ENCODE peak calls at places on chromosomes 11 and 22, in nine cellular contexts. One of them, this sample, is unnamed.

GRCh38 chr11:48164836-48165235 is 51.8 kb upstream of the OR4B1 start:
- DNase-seq in DMS79: no peak
- DNase-seq in left colon: no peak
- DNase-seq in thoracic aorta: no peak
- DNase-seq in activated T-helper 1 cell treated with anti-CD3 and anti-CD28 coated beads, Interleukin-2, amount 50 U/mL, for 16 hours: no peak
- DNase-seq in GM19239: no peak
- DNase-seq in AML-193: no peak
- DNase-seq in naive thymus-derived CD8-positive, alpha-beta T cell: no peak
- DNase-seq in H7: no peak
- DNase-seq in this sample: no peak

GRCh38 chr22:36081023-36081431 is 52.4 kb upstream of the RBFOX2 start:
- DNase-seq in H7: no peak
- DNase-seq in GM19239: no peak
- DNase-seq in left colon: no peak
- DNase-seq in DMS79: no peak
- DNase-seq in naive thymus-derived CD8-positive, alpha-beta T cell: no peak
- DNase-seq in thoracic aorta: no peak
- DNase-seq in AML-193: no peak
- DNase-seq in activated T-helper 1 cell treated with anti-CD3 and anti-CD28 coated beads, Interleukin-2, amount 50 U/mL, for 16 hours: no peak
- DNase-seq in this sample: peak; percentile 25

GRCh38 chr11:117212697-117213355 is 13.7 kb downstream of the TAGLN start:
- DNase-seq in DMS79: no peak
- DNase-seq in naive thymus-derived CD8-positive, alpha-beta T cell: no peak
- DNase-seq in thoracic aorta: no peak
- DNase-seq in H7: no peak
- DNase-seq in activated T-helper 1 cell treated with anti-CD3 and anti-CD28 coated beads, Interleukin-2, amount 50 U/mL, for 16 hours: no peak
- DNase-seq in AML-193: no peak
- DNase-seq in left colon: no peak
- DNase-seq in GM19239: no peak
- DNase-seq in this sample: no peak

GRCh38 chr11:64772318-64773018 is 5.9 kb downstream of the SF1 start:
- DNase-seq in DMS79: no peak
- DNase-seq in left colon: no peak
- DNase-seq in AML-193: peak; percentile 55
- DNase-seq in thoracic aorta: no peak
- DNase-seq in GM19239: no peak
- DNase-seq in H7: no peak
- DNase-seq in naive thymus-derived CD8-positive, alpha-beta T cell: no peak
- DNase-seq in activated T-helper 1 cell treated with anti-CD3 and anti-CD28 coated beads, Interleukin-2, amount 50 U/mL, for 16 hours: no peak
- DNase-seq in this sample: no peak

GRCh38 chr11:20000393-20001134 is 159.7 kb downstream of the DBX1 start:
- DNase-seq in GM19239: no peak
- DNase-seq in activated T-helper 1 cell treated with anti-CD3 and anti-CD28 coated beads, Interleukin-2, amount 50 U/mL, for 16 hours: no peak
- DNase-seq in AML-193: no peak
- DNase-seq in DMS79: peak; percentile 98
- DNase-seq in thoracic aorta: no peak
- DNase-seq in naive thymus-derived CD8-positive, alpha-beta T cell: no peak
- DNase-seq in H7: peak; percentile 72
- DNase-seq in left colon: no peak
- DNase-seq in this sample: no peak

GRCh38 chr11:86245369-86246292 is 1.1 kb downstream of the EED start:
- DNase-seq in thoracic aorta: no peak
- DNase-seq in GM19239: no peak
- DNase-seq in H7: peak; percentile 38
- DNase-seq in naive thymus-derived CD8-positive, alpha-beta T cell: no peak
- DNase-seq in DMS79: no peak
- DNase-seq in AML-193: no peak
- DNase-seq in left colon: peak; percentile 32
- DNase-seq in activated T-helper 1 cell treated with anti-CD3 and anti-CD28 coated beads, Interleukin-2, amount 50 U/mL, for 16 hours: peak; percentile 7
- DNase-seq in this sample: no peak

GRCh38 chr22:39997939-39998726 is 3.4 kb downstream of the FAM83F start:
- DNase-seq in GM19239: no peak
- DNase-seq in activated T-helper 1 cell treated with anti-CD3 and anti-CD28 coated beads, Interleukin-2, amount 50 U/mL, for 16 hours: no peak
- DNase-seq in thoracic aorta: no peak
- DNase-seq in left colon: peak; percentile 84
- DNase-seq in naive thymus-derived CD8-positive, alpha-beta T cell: no peak
- DNase-seq in DMS79: peak; percentile 60
- DNase-seq in H7: peak; percentile 86
- DNase-seq in AML-193: no peak
- DNase-seq in this sample: peak; percentile 80

GRCh38 chr22:21947040-21948014 is 5.3 kb downstream of the PPM1F start:
- DNase-seq in H7: peak; percentile 82
- DNase-seq in AML-193: peak; percentile 5
- DNase-seq in GM19239: no peak
- DNase-seq in left colon: no peak
- DNase-seq in thoracic aorta: no peak
- DNase-seq in activated T-helper 1 cell treated with anti-CD3 and anti-CD28 coated beads, Interleukin-2, amount 50 U/mL, for 16 hours: no peak
- DNase-seq in naive thymus-derived CD8-positive, alpha-beta T cell: no peak
- DNase-seq in DMS79: no peak
- DNase-seq in this sample: no peak

GRCh38 chr11:122743949-122744876 is 88.7 kb downstream of the UBASH3B start:
- DNase-seq in naive thymus-derived CD8-positive, alpha-beta T cell: peak; percentile 70
- DNase-seq in thoracic aorta: no peak
- DNase-seq in AML-193: peak; percentile 76
- DNase-seq in H7: no peak
- DNase-seq in GM19239: no peak
- DNase-seq in left colon: peak; percentile 48
- DNase-seq in activated T-helper 1 cell treated with anti-CD3 and anti-CD28 coated beads, Interleukin-2, amount 50 U/mL, for 16 hours: peak; percentile 63
- DNase-seq in DMS79: no peak
- DNase-seq in this sample: no peak

GRCh38 chr11:119316017-119316728 is 757 bp downstream of the MCAM start:
- DNase-seq in AML-193: no peak
- DNase-seq in activated T-helper 1 cell treated with anti-CD3 and anti-CD28 coated beads, Interleukin-2, amount 50 U/mL, for 16 hours: no peak
- DNase-seq in H7: peak; percentile 74
- DNase-seq in thoracic aorta: peak; percentile 76
- DNase-seq in GM19239: no peak
- DNase-seq in naive thymus-derived CD8-positive, alpha-beta T cell: no peak
- DNase-seq in left colon: peak; percentile 36
- DNase-seq in DMS79: peak; percentile 50
- DNase-seq in this sample: peak; percentile 55

GRCh38 chr22:50316114-50317065 is 8.9 kb upstream of the PLXNB2 start:
- DNase-seq in H7: peak; percentile 60
- DNase-seq in naive thymus-derived CD8-positive, alpha-beta T cell: no peak
- DNase-seq in thoracic aorta: no peak
- DNase-seq in activated T-helper 1 cell treated with anti-CD3 and anti-CD28 coated beads, Interleukin-2, amount 50 U/mL, for 16 hours: no peak
- DNase-seq in AML-193: no peak
- DNase-seq in GM19239: no peak
- DNase-seq in left colon: no peak
- DNase-seq in DMS79: no peak
- DNase-seq in this sample: no peak

GRCh38 chr22:17199131-17199731 is 20.0 kb downstream of the ADA2 start:
- DNase-seq in naive thymus-derived CD8-positive, alpha-beta T cell: no peak
- DNase-seq in activated T-helper 1 cell treated with anti-CD3 and anti-CD28 coated beads, Interleukin-2, amount 50 U/mL, for 16 hours: no peak
- DNase-seq in GM19239: no peak
- DNase-seq in left colon: peak; percentile 11
- DNase-seq in thoracic aorta: no peak
- DNase-seq in AML-193: no peak
- DNase-seq in H7: no peak
- DNase-seq in DMS79: no peak
- DNase-seq in this sample: no peak

GRCh38 chr11:8685820-8686219 is 3.2 kb downstream of the RPL27A start:
- DNase-seq in GM19239: no peak
- DNase-seq in left colon: no peak
- DNase-seq in activated T-helper 1 cell treated with anti-CD3 and anti-CD28 coated beads, Interleukin-2, amount 50 U/mL, for 16 hours: no peak
- DNase-seq in DMS79: no peak
- DNase-seq in thoracic aorta: no peak
- DNase-seq in H7: no peak
- DNase-seq in naive thymus-derived CD8-positive, alpha-beta T cell: no peak
- DNase-seq in AML-193: no peak
- DNase-seq in this sample: no peak